ENCODE peak calls at places on chromosomes 12 and 14, in four cellular contexts. One of them, this sample, is unnamed.

GRCh38 chr12:20150835-20151234 is 217.5 kb upstream of the PDE3A start:
- DNase-seq in GM12865: no peak
- DNase-seq in A549: no peak
- DNase-seq in AG04449: no peak
- DNase-seq in this sample: no peak

GRCh38 chr14:61510736-61511557 is 184.4 kb upstream of the HIF1A start:
- DNase-seq in A549: no peak
- DNase-seq in AG04449: no peak
- DNase-seq in GM12865: no peak
- DNase-seq in this sample: no peak

GRCh38 chr14:73255005-73255400 is 17.7 kb downstream of the PAPLN start:
- DNase-seq in AG04449: no peak
- DNase-seq in GM12865: no peak
- DNase-seq in A549: no peak
- DNase-seq in this sample: no peak

GRCh38 chr14:73965206-73965605 is 15.1 kb downstream of the COQ6 start:
- DNase-seq in GM12865: no peak
- DNase-seq in AG04449: no peak
- DNase-seq in A549: no peak
- DNase-seq in this sample: no peak

GRCh38 chr12:108459106-108459505 is 56.0 kb upstream of the FICD start:
- DNase-seq in A549: no peak
- DNase-seq in AG04449: no peak
- DNase-seq in GM12865: no peak
- DNase-seq in this sample: no peak

GRCh38 chr12:58916891-58917570 is 3.3 kb downstream of the LRIG3 start:
- DNase-seq in A549: no peak
- DNase-seq in AG04449: no peak
- DNase-seq in GM12865: no peak
- DNase-seq in this sample: no peak

GRCh38 chr14:36454599-36455240 is 65.3 kb downstream of the NKX2-1 start:
- DNase-seq in GM12865: no peak
- DNase-seq in A549: peak
- DNase-seq in AG04449: no peak
- DNase-seq in this sample: no peak

GRCh38 chr14:68507544-68508081 is 285.3 kb downstream of the ZFP36L1 start:
- DNase-seq in AG04449: no peak
- DNase-seq in GM12865: no peak
- DNase-seq in A549: no peak
- DNase-seq in this sample: peak

GRCh38 chr12:61188801-61189595 is 1071.2 kb upstream of the USP15 start:
- DNase-seq in AG04449: no peak
- DNase-seq in A549: no peak
- DNase-seq in GM12865: no peak
- DNase-seq in this sample: no peak

GRCh38 chr12:42468341-42468821 is 121.2 kb downstream of the PRICKLE1 start:
- DNase-seq in AG04449: no peak
- DNase-seq in GM12865: peak
- DNase-seq in A549: no peak
- DNase-seq in this sample: no peak